ENCODE peak calls at places on chromosomes 11 and 22, in ten cellular contexts. S is fibroblast of pulmonary artery; K is AG10803; L is stimulated activated CD8-positive, alpha-beta memory T cell treated with anti-CD3 and anti-CD28 coated beads, Interleukin-2, amount 100 ng/mL, for 48 hours; W is mucosa of descending colon; I is EH; H is stimulated activated naive CD8-positive, alpha-beta T cell treated with anti-CD3 and anti-CD28 coated beads, Interleukin-15, amount 100 ng/mL, for 72 hours; Z is stimulated activated CD4-positive, alpha-beta T cell treated with anti-CD3 and anti-CD28 coated beads, Interleukin-12 subunit alpha, Interleukin-12 subunit beta, amount 100 ng/mL, for 4 hours; T is stimulated activated naive CD4-positive, alpha-beta T cell; U is IMR-90. F is an unnamed sample.

GRCh38 chr11:16226245-16226644 is 130.1 kb downstream of the SOX6 start:
- DNase-seq in H (no peak), S (peak; percentile 51), Z (no peak), W (peak; percentile 74), T (no peak), I (peak; percentile 40), K (no peak), L (no peak), U (peak; percentile 67), F (no peak)

GRCh38 chr22:35206889-35207288 is 50.4 kb upstream of the HMGXB4 start:
- DNase-seq in S (no peak), T (no peak), Z (no peak), L (no peak), U (no peak), H (no peak), W (no peak), K (no peak), I (no peak), F (no peak)

GRCh38 chr11:71451596-71452353 is 1.2 kb upstream of the NADSYN1 start:
- DNase-seq in K (no peak), W (peak; percentile 56), T (no peak), I (no peak), U (no peak), Z (no peak), S (no peak), H (peak; percentile 26), L (no peak), F (no peak)

GRCh38 chr22:50485221-50486131 is 1.2 kb upstream of the MIOX start:
- DNase-seq in H (no peak), T (no peak), S (no peak), W (peak; percentile 69), Z (no peak), I (peak; percentile 32), U (no peak), K (peak; percentile 22), L (no peak), F (peak; percentile 86)

GRCh38 chr22:29691636-29692326 is 28.0 kb upstream of the CABP7 start:
- DNase-seq in T (no peak), S (no peak), U (no peak), I (no peak), W (no peak), H (no peak), Z (no peak), K (no peak), L (no peak), F (no peak)

GRCh38 chr11:9728058-9728457 is 64.2 kb downstream of the SWAP70 start:
- DNase-seq in L (no peak), U (no peak), H (no peak), K (no peak), W (no peak), S (no peak), I (no peak), T (no peak), Z (no peak), F (no peak)

GRCh38 chr11:84480151-84480550 is 1147.0 kb downstream of the DLG2 start:
- DNase-seq in I (no peak), T (no peak), W (no peak), K (no peak), U (no peak), S (no peak), H (no peak), Z (no peak), L (no peak), F (no peak)

GRCh38 chr22:16801571-16801970 is 23.6 kb downstream of the XKR3 start:
- DNase-seq in S (no peak), I (no peak), W (no peak), U (no peak), Z (no peak), H (no peak), T (no peak), K (no peak), L (no peak), F (no peak)

GRCh38 chr11:114309517-114309916 is 13.3 kb downstream of the NNMT start:
- DNase-seq in K (no peak), T (no peak), H (no peak), U (no peak), W (no peak), S (peak; percentile 42), Z (no peak), L (no peak), I (no peak), F (no peak)

GRCh38 chr11:32331098-32331497 is 104.2 kb downstream of the WT1 start:
- DNase-seq in I (no peak), S (peak; percentile 50), W (no peak), Z (no peak), T (no peak), U (no peak), K (peak; percentile 20), L (no peak), H (no peak), F (peak; percentile 74)

GRCh38 chr11:57277845-57278720 is 41.0 kb upstream of the APLNR start:
- DNase-seq in H (peak; percentile 12), S (peak; percentile 94), U (peak; percentile 84), W (peak; percentile 80), I (peak; percentile 91), L (peak; percentile 29), K (peak; percentile 93), Z (peak; percentile 18), T (no peak), F (peak; percentile 51)

GRCh38 chr11:45105233-45105992 is 41.0 kb upstream of the PRDM11 start:
- DNase-seq in K (peak; percentile 70), H (peak; percentile 50), I (peak; percentile 72), T (no peak), Z (peak; percentile 54), W (peak; percentile 81), S (peak; percentile 80), L (peak; percentile 42), U (peak; percentile 65), F (peak; percentile 96)

GRCh38 chr11:70544774-70545625 is 146.7 kb downstream of the CTTN start:
- DNase-seq in W (no peak), S (no peak), T (no peak), H (no peak), K (peak; percentile 20), Z (no peak), I (no peak), L (no peak), U (peak; percentile 23), F (peak; percentile 93)

GRCh38 chr11:126518130-126518995 is 162.9 kb downstream of the ST3GAL4 start:
- DNase-seq in Z (no peak), U (no peak), I (no peak), W (no peak), L (no peak), K (no peak), S (no peak), H (no peak), T (no peak), F (peak; percentile 69)

GRCh38 chr11:106446961-106447360 is 369.5 kb downstream of the AASDHPPT start:
- DNase-seq in W (no peak), Z (no peak), U (no peak), K (no peak), H (no peak), S (no peak), L (no peak), I (no peak), T (no peak), F (no peak)

F was measured in osteoblast.